ENCODE peak calls at places on chromosomes 4 and X, in nine cellular contexts. W is Calu3, U is stomach, B is endothelial cell, V is GM10248, J is AG04449, R is neural progenitor cell, T is ovary, D is A549. Y is an unnamed sample.

GRCh38 chr4:124178449-124179021 is 534.0 kb downstream of the ANKRD50 start:
- DNase-seq in W (peak), U (no peak), B (no peak), V (no peak), J (no peak), R (no peak), T (no peak), D (no peak), Y (no peak)

GRCh38 chr4:54971474-54971950 is 153.9 kb downstream of the KDR start:
- DNase-seq in W (peak), U (no peak), B (peak), V (peak), J (no peak), R (peak), T (no peak), D (peak), Y (no peak)

GRCh38 chrX:134566506-134566905 is 91.8 kb downstream of the PLAC1 start:
- DNase-seq in W (no peak), U (no peak), B (no peak), V (no peak), J (no peak), R (no peak), T (no peak), D (no peak), Y (no peak)

GRCh38 chr4:82480786-82481317 is 50.5 kb downstream of the ENOPH1 start:
- DNase-seq in W (no peak), U (no peak), B (no peak), V (no peak), J (no peak), R (no peak), T (no peak), D (no peak), Y (no peak)

GRCh38 chr4:184843984-184844554 is 18.3 kb upstream of the ACSL1 start:
- DNase-seq in W (no peak), U (no peak), B (no peak), V (no peak), J (no peak), R (no peak), T (no peak), D (no peak), Y (no peak)

GRCh38 chrX:105552395-105552794 is 269.9 kb upstream of the NRK start:
- DNase-seq in W (no peak), U (no peak), B (no peak), V (no peak), J (no peak), R (no peak), T (no peak), D (peak), Y (no peak)

GRCh38 chrX:10525381-10525780 is 95.0 kb downstream of the MID1 start:
- DNase-seq in W (no peak), U (no peak), B (no peak), V (no peak), J (no peak), R (no peak), T (no peak), D (no peak), Y (no peak)

GRCh38 chr4:162847945-162848549 is 318.6 kb downstream of the NAF1 start:
- DNase-seq in W (no peak), U (no peak), B (no peak), V (no peak), J (no peak), R (no peak), T (no peak), D (no peak), Y (no peak)

GRCh38 chr4:182835006-182835740 is 82.0 kb downstream of the DCTD start:
- DNase-seq in W (no peak), U (no peak), B (no peak), V (no peak), J (no peak), R (no peak), T (no peak), D (no peak), Y (no peak)

GRCh38 chr4:94345267-94345666 is 2.6 kb upstream of the HPGDS start:
- DNase-seq in W (no peak), U (no peak), B (no peak), V (no peak), J (no peak), R (no peak), T (no peak), D (no peak), Y (no peak)

GRCh38 chr4:87662871-87663270 is 12.8 kb downstream of the DMP1 start:
- DNase-seq in W (no peak), U (no peak), B (no peak), V (no peak), J (no peak), R (no peak), T (no peak), D (no peak), Y (no peak)

GRCh38 chrX:23902419-23902818 is 5.3 kb downstream of the APOO start:
- DNase-seq in W (no peak), U (no peak), B (no peak), V (peak), J (no peak), R (peak), T (no peak), D (peak), Y (no peak)

GRCh38 chr4:136831553-136831952 is 700.7 kb downstream of the PCDH18 start:
- DNase-seq in W (no peak), U (no peak), B (no peak), V (no peak), J (no peak), R (no peak), T (no peak), D (peak), Y (no peak)

GRCh38 chr4:169492436-169493163 is 119.8 kb downstream of the NEK1 start:
- DNase-seq in W (peak), U (peak), B (peak), V (peak), J (no peak), R (peak), T (no peak), D (peak), Y (no peak)

GRCh38 chrX:123358457-123358856 is 174.4 kb downstream of the GRIA3 start:
- DNase-seq in W (no peak), U (no peak), B (no peak), V (no peak), J (no peak), R (no peak), T (no peak), D (no peak), Y (no peak)

GRCh38 chr4:66688674-66689073 is 856.6 kb downstream of the CENPC start:
- DNase-seq in W (no peak), U (no peak), B (no peak), V (no peak), J (no peak), R (no peak), T (no peak), D (peak), Y (no peak)

GRCh38 chr4:118740869-118741268 is 55.7 kb downstream of the METTL14 start:
- DNase-seq in W (no peak), U (no peak), B (no peak), V (no peak), J (no peak), R (peak), T (no peak), D (no peak), Y (no peak)

GRCh38 chr4:87574996-87575395 is 33.3 kb upstream of the DSPP start:
- DNase-seq in W (no peak), U (no peak), B (no peak), V (no peak), J (no peak), R (no peak), T (no peak), D (no peak), Y (no peak)

GRCh38 chr4:76388160-76388908 is 32.6 kb downstream of the CCDC158 start:
- DNase-seq in W (no peak), U (no peak), B (no peak), V (no peak), J (no peak), R (no peak), T (no peak), D (peak), Y (no peak)

GRCh38 chrX:139563251-139563650 is 32.7 kb downstream of the F9 start:
- DNase-seq in W (no peak), U (no peak), B (no peak), V (no peak), J (no peak), R (no peak), T (no peak), D (no peak), Y (no peak)

GRCh38 chrX:95907081-95907480 is 777.6 kb upstream of the DIAPH2 start:
- DNase-seq in W (no peak), U (no peak), B (no peak), V (no peak), J (no peak), R (no peak), T (no peak), D (no peak), Y (no peak)

GRCh38 chrX:46626566-46626965 is 53.0 kb downstream of the CHST7 start:
- DNase-seq in W (no peak), U (no peak), B (no peak), V (no peak), J (no peak), R (no peak), T (no peak), D (no peak), Y (no peak)

GRCh38 chr4:86977621-86978184 is 42.9 kb downstream of the AFF1 start:
- DNase-seq in W (peak), U (no peak), B (no peak), V (peak), J (peak), R (no peak), T (no peak), D (peak), Y (no peak)

GRCh38 chr4:3784469-3785291 is 18.5 kb downstream of the ADRA2C start:
- DNase-seq in W (peak), U (no peak), B (no peak), V (no peak), J (no peak), R (peak), T (no peak), D (no peak), Y (no peak)

DNA sequence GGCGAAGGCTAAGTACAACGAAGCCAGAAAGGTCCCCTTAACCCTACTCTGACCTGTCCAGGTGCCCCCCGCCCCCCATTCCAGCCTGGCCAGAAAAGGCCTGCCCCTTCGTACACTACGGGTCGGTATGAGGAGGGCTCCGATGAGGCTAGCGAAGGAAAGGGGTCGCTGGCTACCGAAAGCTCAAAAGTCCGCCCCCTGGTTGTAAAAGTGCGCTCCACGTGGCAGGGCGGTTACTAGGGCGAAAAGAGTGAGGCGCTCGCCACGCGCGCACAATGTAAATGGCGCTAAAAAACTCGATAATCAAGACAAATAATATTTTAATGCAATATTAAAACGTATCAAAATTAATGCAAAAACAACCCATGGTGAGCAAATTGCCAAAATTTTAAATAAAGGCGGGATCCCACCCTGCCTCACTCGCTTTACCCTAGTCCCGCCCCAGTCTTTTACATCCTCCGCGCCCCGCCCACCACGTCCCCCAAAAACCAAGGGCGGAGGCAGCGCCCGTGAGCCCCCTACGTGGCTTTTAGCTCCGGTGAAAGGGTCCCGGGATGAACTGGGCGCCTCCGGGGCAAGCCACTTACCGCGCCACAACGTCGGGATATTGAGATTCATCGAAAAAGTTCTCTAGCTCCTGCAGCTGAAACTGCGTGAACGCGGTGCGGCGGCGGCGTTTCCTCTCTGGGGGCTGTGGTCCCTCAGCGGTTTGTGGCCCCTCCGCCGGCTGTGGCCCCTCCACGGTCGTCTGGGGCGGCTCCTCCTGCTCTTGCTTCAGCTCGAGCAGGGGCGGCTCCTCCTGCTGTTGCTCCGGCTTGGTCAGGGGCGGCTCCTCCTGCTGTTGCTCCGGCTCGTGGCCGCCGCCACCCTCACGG is 929 bp downstream of the ESX1 start:
- DNase-seq in W (no peak), U (no peak), B (peak), V (no peak), J (no peak), R (peak), T (no peak), D (peak), Y (no peak)
- TF ChIP-seq CTCF in W (no peak), U (no peak), B (no peak), V (no peak), J (no peak), R (peak), T (no peak), D (peak), Y (peak)

GRCh38 chr4:122139139-122139538 is 13.0 kb upstream of the BLTP1 start:
- DNase-seq in W (no peak), U (no peak), B (no peak), V (no peak), J (no peak), R (no peak), T (no peak), D (no peak), Y (no peak)

GRCh38 chr4:122142687-122143086 is 9.4 kb upstream of the BLTP1 start:
- DNase-seq in W (no peak), U (no peak), B (no peak), V (no peak), J (no peak), R (no peak), T (no peak), D (no peak), Y (no peak)

GRCh38 chr4:122146652-122147051 is 5.5 kb upstream of the BLTP1 start:
- DNase-seq in W (no peak), U (no peak), B (no peak), V (no peak), J (no peak), R (no peak), T (no peak), D (no peak), Y (no peak)

DNA sequence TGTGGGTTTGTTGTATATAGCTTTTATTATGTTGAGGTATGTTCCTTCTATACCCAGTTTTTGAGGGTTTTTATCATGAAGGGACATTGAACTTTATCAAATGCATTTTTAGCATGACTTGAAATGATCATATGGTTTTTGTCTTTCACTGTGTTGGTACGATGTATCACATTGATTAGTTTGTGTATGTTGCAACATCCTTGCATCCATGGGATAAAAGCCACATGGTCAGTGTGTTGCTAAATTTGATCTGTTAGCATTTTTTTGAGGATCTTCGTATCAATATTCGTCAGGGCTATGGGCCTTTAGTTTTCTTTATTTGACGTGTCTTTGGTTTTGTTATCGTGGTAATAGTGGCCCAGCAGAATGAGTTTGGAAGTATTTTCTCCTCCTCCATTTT is 11.3 kb upstream of the BLTP1 start:
- DNase-seq in W (no peak), U (no peak), B (no peak), V (no peak), J (no peak), R (no peak), T (no peak), D (no peak), Y (no peak)
- TF ChIP-seq CTCF in W (no peak), U (no peak), B (no peak), V (no peak), J (no peak), R (no peak), T (no peak), D (no peak), Y (no peak)

DNA sequence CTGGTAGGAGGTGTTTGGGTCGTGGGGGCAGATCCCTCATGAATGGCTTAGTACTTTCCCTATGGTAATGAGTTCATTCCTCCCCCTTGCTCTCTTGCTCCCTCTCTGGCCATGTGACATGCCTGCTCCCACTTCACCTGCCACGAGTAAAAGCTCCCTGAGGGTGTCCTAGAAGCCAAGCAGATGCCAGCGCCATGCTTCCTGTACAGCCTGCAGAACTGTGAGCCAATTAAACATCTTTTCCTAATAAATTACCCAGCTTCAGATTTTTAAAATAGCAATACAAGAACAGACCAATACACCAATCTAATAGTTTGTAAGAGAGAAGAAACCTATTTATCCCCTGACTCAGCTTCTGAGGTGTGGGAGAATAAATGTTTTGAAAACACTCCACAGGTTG is 60.5 kb downstream of the FGFBP1 start:
- DNase-seq in W (no peak), U (no peak), B (no peak), V (no peak), J (no peak), R (no peak), T (no peak), D (peak), Y (no peak)
- TF ChIP-seq CTCF in W (no peak), U (no peak), B (no peak), V (no peak), J (no peak), R (no peak), T (no peak), D (no peak), Y (no peak)

DNA sequence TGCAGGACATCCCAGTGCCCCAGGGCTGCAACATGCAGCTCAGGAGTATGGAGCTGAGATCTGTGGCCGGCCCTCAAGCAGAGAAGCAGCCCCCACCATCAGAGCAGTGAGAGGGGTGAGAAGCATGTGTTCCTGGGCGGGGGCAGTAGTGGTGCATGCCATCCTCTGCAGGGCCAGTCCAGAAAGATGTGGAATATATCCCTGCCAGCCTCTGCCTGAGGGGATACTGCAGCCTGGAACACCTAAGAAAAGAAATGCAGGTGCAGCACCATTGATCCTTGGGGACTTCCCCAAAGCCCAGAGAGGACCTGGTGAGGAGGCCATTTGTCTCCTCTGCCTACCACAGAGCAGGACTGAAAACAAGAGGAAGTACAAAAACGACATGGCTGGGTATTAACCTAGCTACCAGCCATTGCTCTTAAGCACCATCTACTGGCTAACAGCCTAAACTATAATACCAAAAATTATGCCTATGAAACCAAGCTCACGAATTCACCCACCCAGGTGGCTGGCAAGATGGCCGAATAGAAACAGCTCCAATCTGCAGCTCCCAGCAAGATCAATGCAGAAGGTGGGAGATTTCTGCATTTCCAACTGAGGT is 158.8 kb downstream of the ADGRA3 start:
- DNase-seq in W (no peak), U (no peak), B (no peak), V (peak), J (no peak), R (no peak), T (no peak), D (peak), Y (no peak)
- TF ChIP-seq CTCF in W (no peak), U (no peak), B (no peak), V (no peak), J (peak), R (peak), T (no peak), D (no peak), Y (peak)

Y was measured in progenitor cell of endocrine pancreas.